ENCODE peak calls at places on chromosomes 1 and 21, in nine cellular contexts. Q is substantia nigra, D is WERI-Rb-1, O is body of pancreas, C is Karpas-422, M is fibroblast of lung, K is esophagus muscularis mucosa, T is colonic mucosa, E is brain microvascular endothelial cell. F is an unnamed sample.
A peak's percentile ranks its signal among the peaks of the same experiment; 100 is the strongest.

GRCh38 chr1:201016211-201016651 is 7.3 kb downstream of the KIF21B start:
- DNase-seq in Q (no peak), D (peak; percentile 91), O (no peak), C (no peak), M (peak; percentile 39), K (no peak), T (peak; percentile 77), E (no peak), F (no peak)

GRCh38 chr1:59367269-59368006 is 70.5 kb downstream of the FGGY start:
- DNase-seq in Q (no peak), D (peak; percentile 48), O (peak; percentile 33), C (no peak), M (peak; percentile 96), K (no peak), T (peak; percentile 24), E (peak; percentile 73), F (no peak)

GRCh38 chr21:39430954-39431353 is 14.6 kb downstream of the LCA5L start:
- DNase-seq in Q (no peak), D (peak; percentile 62), O (no peak), C (no peak), M (no peak), K (no peak), T (no peak), E (no peak), F (no peak)

GRCh38 chr1:11505591-11506538 is 26.9 kb downstream of the DISP3 start:
- DNase-seq in Q (no peak), D (no peak), O (no peak), C (no peak), M (no peak), K (no peak), T (no peak), E (no peak), F (no peak)

GRCh38 chr1:179754031-179754624 is 11.0 kb downstream of the FAM163A start:
- DNase-seq in Q (no peak), D (peak; percentile 62), O (no peak), C (no peak), M (peak; percentile 89), K (no peak), T (no peak), E (peak; percentile 60), F (no peak)

GRCh38 chr1:218374401-218374848 is 29.3 kb downstream of the TGFB2 start:
- DNase-seq in Q (no peak), D (no peak), O (no peak), C (no peak), M (peak; percentile 67), K (no peak), T (no peak), E (no peak), F (no peak)

GRCh38 chr21:25501996-25502665 is 105.2 kb downstream of the MRPL39 start:
- DNase-seq in Q (no peak), D (no peak), O (no peak), C (no peak), M (no peak), K (no peak), T (no peak), E (no peak), F (no peak)

GRCh38 chr1:207026177-207026576 is 6.4 kb downstream of the C1orf116 start:
- DNase-seq in Q (no peak), D (no peak), O (no peak), C (no peak), M (peak; percentile 60), K (no peak), T (no peak), E (no peak), F (no peak)

GRCh38 chr1:60621524-60621923 is 460.8 kb upstream of the NFIA start:
- DNase-seq in Q (no peak), D (no peak), O (no peak), C (no peak), M (peak; percentile 56), K (no peak), T (no peak), E (peak; percentile 31), F (peak; percentile 48)

GRCh38 chr1:115113781-115114180 is 24.5 kb upstream of the TSPAN2 start:
- DNase-seq in Q (no peak), D (no peak), O (no peak), C (no peak), M (peak; percentile 42), K (no peak), T (no peak), E (peak; percentile 33), F (no peak)

GRCh38 chr21:40245021-40245420 is 377.8 kb downstream of the PCP4 start:
- DNase-seq in Q (no peak), D (no peak), O (no peak), C (no peak), M (no peak), K (peak; percentile 80), T (no peak), E (no peak), F (no peak)

GRCh38 chr1:1059494-1060280 is 14.4 kb downstream of the RNF223 start:
- DNase-seq in Q (no peak), D (peak; percentile 85), O (peak; percentile 93), C (peak; percentile 97), M (peak; percentile 61), K (peak; percentile 96), T (peak; percentile 94), E (peak; percentile 58), F (no peak)

GRCh38 chr1:77888429-77889239 is at the start of gene NEXN:
- DNase-seq in Q (no peak), D (peak; percentile 11), O (peak; percentile 82), C (no peak), M (peak; percentile 89), K (peak; percentile 96), T (peak; percentile 38), E (peak; percentile 76), F (peak; percentile 85)

GRCh38 chr1:212030936-212031528 is 4.3 kb downstream of the INTS7 start:
- DNase-seq in Q (no peak), D (no peak), O (no peak), C (no peak), M (peak; percentile 88), K (no peak), T (no peak), E (peak; percentile 84), F (peak; percentile 33)

GRCh38 chr1:67053785-67054759 is at the start of gene SLC35D1:
- DNase-seq in Q (peak; percentile 68), D (peak; percentile 94), O (peak; percentile 66), C (peak; percentile 94), M (peak; percentile 65), K (no peak), T (peak; percentile 90), E (peak; percentile 40), F (peak; percentile 63)

GRCh38 chr1:214472362-214472761 is 79.0 kb downstream of the PTPN14 start:
- DNase-seq in Q (no peak), D (no peak), O (no peak), C (no peak), M (peak; percentile 55), K (no peak), T (no peak), E (no peak), F (no peak)

GRCh38 chr1:110674337-110675059 is at the start of gene KCNA3:
- DNase-seq in Q (no peak), D (no peak), O (no peak), C (no peak), M (no peak), K (no peak), T (peak; percentile 31), E (no peak), F (no peak)

GRCh38 chr1:31102501-31102950 is 37.0 kb upstream of the PUM1 start:
- DNase-seq in Q (no peak), D (no peak), O (no peak), C (no peak), M (peak; percentile 65), K (no peak), T (peak; percentile 61), E (peak; percentile 69), F (no peak)
- H3K27ac ChIP-seq in Q (no peak overlapping the region), D (no peak overlapping the region), O (no peak overlapping the region), C (no peak overlapping the region), M (no peak overlapping the region), K (no peak overlapping the region), T (peak overlapping the region; percentile 43), E (peak overlapping the region; percentile 65), F (no peak overlapping the region)

GRCh38 chr1:203153989-203154821 is 21.4 kb downstream of the MYBPH start:
- DNase-seq in Q (no peak), D (no peak), O (no peak), C (no peak), M (peak; percentile 69), K (no peak), T (no peak), E (peak; percentile 6), F (no peak)

GRCh38 chr1:203150511-203151297 is 23.2 kb downstream of the ADORA1 start:
- DNase-seq in Q (no peak), D (peak; percentile 91), O (no peak), C (no peak), M (no peak), K (no peak), T (no peak), E (no peak), F (no peak)

GRCh38 chr1:203151362-203152157 is 24.0 kb downstream of the ADORA1 start:
- DNase-seq in Q (no peak), D (no peak), O (no peak), C (no peak), M (no peak), K (no peak), T (no peak), E (no peak), F (no peak)

GRCh38 chr1:203152158-203153034 is 23.2 kb downstream of the MYBPH start:
- DNase-seq in Q (no peak), D (no peak), O (no peak), C (no peak), M (peak; percentile 92), K (no peak), T (no peak), E (no peak), F (no peak)

GRCh38 chr1:203153051-203153988 is 22.3 kb downstream of the MYBPH start:
- DNase-seq in Q (no peak), D (no peak), O (no peak), C (no peak), M (peak; percentile 36), K (no peak), T (no peak), E (no peak), F (no peak)
- H3K27ac ChIP-seq in Q (peak overlapping the region; percentile 74), D (peak overlapping the region; percentile 2), O (peak overlapping the region; percentile 28), C (no peak overlapping the region), M (no peak overlapping the region), K (no peak overlapping the region), T (no peak overlapping the region), E (no peak overlapping the region), F (no peak overlapping the region)

DNA sequence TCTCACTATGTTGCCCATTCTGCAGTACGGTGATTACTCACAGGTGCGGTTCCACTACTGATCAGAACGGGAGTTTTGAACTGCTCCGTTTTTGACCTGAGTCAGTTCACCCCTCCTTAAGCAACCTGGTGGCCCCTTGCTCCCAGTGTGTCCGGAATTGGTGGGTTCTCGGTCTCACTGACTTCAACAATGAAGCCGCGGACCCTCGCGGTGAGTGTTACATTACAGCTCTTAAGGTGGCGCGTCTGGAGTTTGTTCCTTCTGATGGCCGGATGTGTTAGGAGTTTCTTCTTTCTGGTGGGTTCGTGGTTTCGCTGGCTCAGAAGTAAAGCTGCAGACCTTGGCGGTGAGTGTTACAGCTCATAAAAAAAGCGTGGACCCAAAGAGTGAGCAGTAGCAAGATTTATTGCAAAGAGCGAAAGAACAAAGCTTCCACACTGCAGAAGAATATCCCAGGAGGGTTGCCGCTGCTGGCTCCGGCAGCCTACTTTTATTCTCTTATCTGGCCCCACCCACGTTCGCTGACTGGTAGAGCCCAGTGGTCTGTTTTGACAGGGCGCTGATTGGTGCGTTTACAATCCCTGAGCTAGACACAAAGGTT is 17.6 kb upstream of the PARP1 start:
- DNase-seq in Q (no peak), D (no peak), O (no peak), C (no peak), M (no peak), K (no peak), T (no peak), E (no peak), F (no peak)
- H3K27ac ChIP-seq in Q (no peak overlapping the region), D (no peak overlapping the region), O (no peak overlapping the region), C (no peak overlapping the region), M (no peak overlapping the region), K (no peak overlapping the region), T (no peak overlapping the region), E (no peak overlapping the region), F (no peak overlapping the region)

GRCh38 chr1:85578321-85579295 is 2.0 kb upstream of the CCN1 start:
- DNase-seq in Q (no peak), D (no peak), O (no peak), C (no peak), M (peak; percentile 99), K (peak; percentile 82), T (no peak), E (peak; percentile 91), F (peak; percentile 82)
- H3K27ac ChIP-seq in Q (no peak overlapping the region), D (no peak overlapping the region), O (peak overlapping the region; percentile 85), C (no peak overlapping the region), M (peak overlapping the region; percentile 99), K (peak overlapping the region; percentile 99), T (peak overlapping the region; percentile 86), E (peak overlapping the region; percentile 99), F (peak overlapping the region; percentile 97)